ENCODE peak calls at places on chromosomes 2 and 18, in seven cellular contexts. E, X, A, S, L, J and C are unnamed samples.

GRCh38 chr2:47907097-47907781 is 941 bp upstream of the FBXO11 start:
- DNase-seq in E (no peak), X (no peak), A (peak; percentile 29), S (peak; percentile 20), L (peak; percentile 62), J (peak; percentile 27), C (no peak)

GRCh38 chr2:225797394-225797793 is 397.9 kb downstream of the NYAP2 start:
- DNase-seq in E (no peak), X (no peak), A (no peak), S (no peak), L (no peak), J (no peak), C (no peak)

GRCh38 chr2:104375206-104375605 is 478.7 kb upstream of the POU3F3 start:
- DNase-seq in E (no peak), X (no peak), A (no peak), S (no peak), L (no peak), J (no peak), C (no peak)

GRCh38 chr2:158477202-158477601 is 20.4 kb downstream of the PKP4 start:
- DNase-seq in E (no peak), X (no peak), A (no peak), S (no peak), L (no peak), J (no peak), C (no peak)

GRCh38 chr2:133753665-133754064 is 185.4 kb upstream of the NCKAP5 start:
- DNase-seq in E (no peak), X (no peak), A (no peak), S (no peak), L (no peak), J (peak; percentile 36), C (no peak)

GRCh38 chr2:64808092-64808491 is 154.4 kb upstream of the SERTAD2 start:
- DNase-seq in E (no peak), X (no peak), A (no peak), S (no peak), L (no peak), J (no peak), C (no peak)

GRCh38 chr2:232348936-232349335 is 29.6 kb upstream of the ALPP start:
- DNase-seq in E (peak; percentile 30), X (no peak), A (no peak), S (no peak), L (no peak), J (no peak), C (peak; percentile 50)

GRCh38 chr2:135047295-135047694 is at the start of gene MAP3K19:
- DNase-seq in E (no peak), X (no peak), A (no peak), S (no peak), L (no peak), J (no peak), C (no peak)

GRCh38 chr2:108585446-108585845 is 51.2 kb downstream of the LIMS1 start:
- DNase-seq in E (no peak), X (no peak), A (no peak), S (no peak), L (no peak), J (no peak), C (no peak)

GRCh38 chr18:58762781-58763171 is 91.5 kb downstream of the MALT1 start:
- DNase-seq in E (no peak), X (no peak), A (no peak), S (no peak), L (no peak), J (no peak), C (no peak)

GRCh38 chr2:110737783-110738182 is 5.4 kb downstream of the ACOXL start:
- DNase-seq in E (no peak), X (no peak), A (no peak), S (no peak), L (no peak), J (no peak), C (no peak)

GRCh38 chr2:31366733-31367132 is 47.8 kb downstream of the XDH start:
- DNase-seq in E (no peak), X (no peak), A (no peak), S (no peak), L (no peak), J (no peak), C (no peak)

GRCh38 chr2:205686231-205687017 is 4.1 kb downstream of the NRP2 start:
- DNase-seq in E (no peak), X (no peak), A (no peak), S (peak; percentile 59), L (no peak), J (peak; percentile 55), C (peak; percentile 77)

GRCh38 chr2:205688417-205689200 is 6.3 kb downstream of the NRP2 start:
- DNase-seq in E (no peak), X (no peak), A (no peak), S (no peak), L (no peak), J (no peak), C (no peak)

GRCh38 chr2:205684871-205685313 is 2.6 kb downstream of the NRP2 start:
- DNase-seq in E (no peak), X (no peak), A (no peak), S (peak; percentile 52), L (peak; percentile 51), J (peak; percentile 40), C (peak; percentile 79)

GRCh38 chr2:205685314-205686230 is 3.3 kb downstream of the NRP2 start:
- DNase-seq in E (no peak), X (no peak), A (no peak), S (peak; percentile 84), L (peak; percentile 62), J (peak; percentile 66), C (peak; percentile 85)

DNA sequence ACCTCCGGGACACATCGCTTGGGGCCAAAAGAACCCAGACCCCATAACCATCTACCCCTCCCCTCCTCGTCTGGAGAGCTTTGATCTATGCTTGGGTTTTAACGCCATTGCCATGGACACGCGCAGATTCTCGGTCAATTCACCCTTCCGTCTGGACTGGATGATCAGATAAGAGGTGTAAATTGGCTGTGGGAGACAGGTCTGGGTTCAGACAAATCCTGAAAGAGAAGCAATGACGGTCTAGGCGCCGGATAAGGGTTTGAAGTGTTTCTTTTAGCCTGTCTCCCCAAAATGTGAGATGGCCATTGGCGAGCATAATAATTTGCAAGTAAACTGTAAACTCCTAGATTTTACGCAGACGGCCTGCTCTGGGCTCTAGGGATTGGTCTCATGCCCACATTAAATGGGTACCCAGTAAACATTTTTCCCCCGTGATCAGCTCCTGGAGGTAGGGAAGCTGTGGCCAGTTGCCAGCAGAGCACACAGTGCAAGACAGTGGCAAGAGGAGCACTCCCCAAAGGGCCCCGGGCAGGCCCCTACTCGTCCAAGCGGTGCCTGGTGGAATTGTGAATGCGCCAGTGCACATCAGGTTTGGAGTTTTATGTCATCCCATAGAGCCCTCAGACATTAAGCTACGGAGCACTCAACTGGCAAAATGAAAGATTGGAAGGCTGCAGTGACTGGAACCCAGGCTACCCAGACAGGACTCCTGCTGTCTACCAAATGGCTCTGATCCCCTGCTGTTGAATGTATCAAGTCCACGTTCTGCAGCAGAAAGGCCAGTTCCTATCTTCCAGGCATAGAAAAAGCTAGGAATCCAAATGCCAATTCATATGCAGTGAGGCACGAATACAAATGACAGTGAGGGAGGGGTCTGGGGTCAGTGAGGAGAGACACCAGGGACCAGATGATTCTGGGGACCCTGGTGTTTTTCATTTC is 5.0 kb downstream of the NRP2 start:
- DNase-seq in E (no peak), X (no peak), A (no peak), S (no peak), L (no peak), J (no peak), C (no peak)
- H3K27ac ChIP-seq in E (no peak overlapping the region), X (no peak overlapping the region), A (no peak overlapping the region), S (no peak overlapping the region), L (peak overlapping the region; percentile 17), J (no peak overlapping the region), C (no peak overlapping the region)

GRCh38 chr2:235513984-235514626 is 20.3 kb downstream of the AGAP1 start:
- DNase-seq in E (no peak), X (no peak), A (no peak), S (no peak), L (peak; percentile 44), J (no peak), C (no peak)
- H3K27ac ChIP-seq in E (peak overlapping the region; percentile 21), X (no peak overlapping the region), A (no peak overlapping the region), S (no peak overlapping the region), L (no peak overlapping the region), J (peak overlapping the region; percentile 34), C (peak overlapping the region; percentile 92)

DNA sequence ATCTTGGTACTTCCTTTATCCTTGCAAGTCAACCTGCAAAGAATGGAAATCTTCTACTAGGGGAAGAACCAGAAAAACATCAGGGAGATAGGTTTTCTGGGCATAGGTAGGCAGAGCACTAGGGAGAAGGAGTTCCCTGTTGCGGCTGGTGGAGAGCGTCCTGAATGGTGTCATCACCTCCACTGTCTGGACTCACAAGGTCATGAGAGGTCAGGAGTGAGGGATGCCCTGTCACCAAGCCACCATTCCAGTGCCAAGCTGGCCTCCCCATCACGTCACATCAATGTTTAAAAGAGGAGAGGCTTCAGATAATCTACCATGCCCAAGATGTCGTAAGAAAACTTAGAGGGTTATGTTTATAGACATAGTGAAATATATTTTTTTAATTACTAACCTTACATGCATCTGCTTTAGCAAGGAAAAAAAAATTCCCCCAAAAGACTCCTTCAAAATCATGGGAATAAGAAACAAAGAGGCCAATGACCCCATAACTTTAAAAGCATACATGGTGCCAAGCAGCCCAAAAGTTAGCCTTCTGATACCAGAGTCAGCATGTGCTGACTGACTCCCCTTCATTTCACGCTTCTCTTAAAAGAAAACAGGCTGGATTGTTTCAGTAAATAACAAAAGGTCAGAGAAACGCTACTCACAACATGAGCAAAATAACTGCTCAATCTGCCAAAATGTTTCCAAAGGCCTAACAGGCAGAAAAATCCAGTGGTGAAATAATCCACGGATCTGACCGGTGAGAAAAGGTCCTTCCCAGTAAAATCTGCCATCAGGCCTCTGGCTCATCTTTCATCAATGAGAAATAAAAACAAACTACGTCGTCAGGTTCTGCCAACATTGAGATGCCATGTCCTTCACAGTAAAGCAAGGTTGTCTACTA is 71.8 kb downstream of the BCL2 start:
- DNase-seq in E (peak; percentile 64), X (no peak), A (no peak), S (no peak), L (no peak), J (no peak), C (no peak)
- H3K27ac ChIP-seq in E (peak overlapping the region; percentile 64), X (no peak overlapping the region), A (peak overlapping the region; percentile 31), S (no peak overlapping the region), L (no peak overlapping the region), J (no peak overlapping the region), C (no peak overlapping the region)

DNA sequence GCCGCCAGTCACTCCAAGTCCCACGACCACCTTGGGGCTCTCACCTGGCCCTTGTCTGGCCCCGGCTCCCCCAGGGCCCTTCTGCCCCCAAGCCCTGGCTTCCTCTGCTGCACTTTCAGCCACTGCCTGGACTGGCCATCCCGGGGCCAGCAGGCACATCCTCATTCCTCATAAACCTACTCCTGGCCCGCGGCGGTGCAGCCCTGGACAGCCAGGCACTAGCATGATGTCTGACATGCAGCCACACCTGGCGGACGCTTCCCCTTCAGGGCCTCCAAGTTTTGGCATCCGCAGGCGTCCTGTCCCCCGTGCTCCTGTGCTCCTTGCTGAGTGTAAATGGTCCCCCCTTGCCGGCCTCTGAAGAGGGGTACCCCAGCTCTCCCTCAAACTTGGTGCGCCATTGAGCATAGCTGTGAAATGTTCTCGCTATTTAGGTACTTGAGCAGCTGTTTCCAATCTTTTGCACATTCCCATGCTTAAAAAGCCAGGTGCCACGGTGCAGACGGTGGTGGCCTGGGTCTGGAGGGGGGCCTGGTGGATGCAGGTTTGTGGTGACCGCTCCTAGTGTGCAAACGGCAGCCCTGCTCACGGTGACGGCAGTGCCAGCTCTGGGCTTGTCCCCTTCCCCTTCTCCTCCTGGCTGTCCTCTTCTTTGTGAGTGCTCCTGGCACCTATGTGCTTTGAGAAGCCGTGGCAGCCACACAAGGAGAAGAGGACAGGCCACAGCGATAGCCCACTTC is 123.8 kb downstream of the MBP start:
- DNase-seq in E (no peak), X (no peak), A (no peak), S (no peak), L (no peak), J (no peak), C (peak; percentile 69)
- H3K27ac ChIP-seq in E (no peak overlapping the region), X (no peak overlapping the region), A (no peak overlapping the region), S (no peak overlapping the region), L (no peak overlapping the region), J (no peak overlapping the region), C (no peak overlapping the region)